ENCODE peak calls at places on chromosomes 5 and 9, in eight cellular contexts. O is CD8-positive, alpha-beta memory T cell; Y is adipocyte; Z is kidney; G is heart left ventricle; E is spleen; B is CD8-positive, alpha-beta T cell; D is uterus. V is an unnamed sample. For H3K9me3, the result is how much of the 10 kb centered on the place peaks cover.

GRCh38 chr9:129995409-129996160 is 47.4 kb downstream of the FNBP1 start:
- DNase-seq in D (no peak), Y (peak), G (no peak), E (no peak), Z (no peak), O (no peak), B (no peak), V (no peak)

GRCh38 chr5:159337291-159337974 is 7.1 kb upstream of the IL12B start:
- DNase-seq in B (peak), D (no peak), Z (no peak), E (no peak), G (no peak), O (no peak), Y (peak), V (no peak)

GRCh38 chr5:84372066-84372700 is 12.5 kb downstream of the EDIL3 start:
- DNase-seq in E (no peak), Z (no peak), D (no peak), G (no peak), Y (peak), B (no peak), O (no peak), V (no peak)

GRCh38 chr5:130995254-130995515 is 169.9 kb downstream of the HINT1 start:
- DNase-seq in D (no peak), G (no peak), E (no peak), O (no peak), B (no peak), Y (no peak), Z (no peak), V (no peak)

GRCh38 chr5:144068926-144069325 is 101.5 kb downstream of the YIPF5 start:
- DNase-seq in Z (no peak), E (no peak), B (no peak), G (no peak), D (no peak), O (no peak), Y (peak), V (no peak)

GRCh38 chr5:2695200-2695891 is 56.1 kb downstream of the IRX2 start:
- DNase-seq in B (no peak), Z (no peak), Y (no peak), O (no peak), D (no peak), E (no peak), G (no peak), V (no peak)

GRCh38 chr9:81078555-81078954 is 610.8 kb downstream of the TLE1 start:
- DNase-seq in Y (no peak), E (no peak), B (no peak), Z (no peak), G (no peak), O (no peak), D (no peak), V (no peak)

GRCh38 chr5:124755565-124755964 is 9.1 kb upstream of the ZNF608 start:
- DNase-seq in E (no peak), O (no peak), G (no peak), Z (no peak), Y (peak), D (no peak), B (no peak), V (no peak)

GRCh38 chr9:74770508-74771261 is 117.0 kb downstream of the TRPM6 start:
- DNase-seq in E (peak), Y (no peak), Z (no peak), B (peak), G (no peak), D (no peak), O (no peak), V (peak)

GRCh38 chr5:16260000-16260399 is 80.4 kb upstream of the MARCHF11 start:
- DNase-seq in G (no peak), E (no peak), Z (no peak), O (no peak), B (no peak), D (no peak), Y (no peak), V (no peak)

GRCh38 chr5:63125862-63126261 is 547.2 kb downstream of the LRRC70 start:
- DNase-seq in E (no peak), Y (peak), Z (no peak), G (no peak), D (no peak), O (no peak), B (no peak), V (no peak)

GRCh38 chr5:145854651-145855258 is 18.1 kb downstream of the GRXCR2 start:
- DNase-seq in B (no peak), E (no peak), D (no peak), G (no peak), O (no peak), Z (no peak), Y (peak), V (no peak)

GRCh38 chr5:159094745-159095144 is 5.0 kb downstream of the EBF1 start:
- DNase-seq in E (peak), O (no peak), Y (peak), B (peak), Z (peak), D (peak), G (peak), V (no peak)

GRCh38 chr5:96855041-96855872 is 21.0 kb upstream of the ERAP2 start:
- DNase-seq in Y (no peak), D (no peak), G (no peak), Z (no peak), B (no peak), O (no peak), E (no peak), V (no peak)

GRCh38 chr5:16975950-16976624 is 40.0 kb upstream of the MYO10 start:
- DNase-seq in G (no peak), O (no peak), Y (no peak), E (peak), D (no peak), B (no peak), Z (no peak), V (no peak)

GRCh38 chr5:161544350-161544765 is 2.2 kb downstream of the GABRB2 start:
- DNase-seq in G (no peak), Y (peak), E (no peak), Z (no peak), D (no peak), B (peak), O (no peak), V (no peak)

GRCh38 chr9:134707731-134708671 is 66.4 kb downstream of the COL5A1 start:
- DNase-seq in O (no peak), G (peak), E (no peak), Y (no peak), Z (peak), D (no peak), B (no peak), V (no peak)

GRCh38 chr5:116759860-116760644 is 185.4 kb upstream of the SEMA6A start:
- DNase-seq in B (no peak), Z (no peak), D (no peak), G (no peak), E (no peak), Y (no peak), O (no peak), V (no peak)

GRCh38 chr9:75918909-75919308 is 28.4 kb downstream of the PCSK5 start:
- DNase-seq in Z (no peak), D (no peak), G (no peak), B (no peak), E (no peak), Y (no peak), O (no peak), V (no peak)

GRCh38 chr5:99815-100214 is 7.8 kb downstream of the PLEKHG4B start:
- DNase-seq in O (no peak), G (no peak), E (no peak), B (no peak), Y (no peak), D (no peak), Z (no peak), V (no peak)

GRCh38 chr5:138714694-138715093 is 38.5 kb upstream of the CTNNA1 start:
- DNase-seq in E (no peak), Y (no peak), B (no peak), O (no peak), G (no peak), D (no peak), Z (no peak), V (no peak)

GRCh38 chr9:104069288-104069687 is 24.8 kb upstream of the SMC2 start:
- DNase-seq in G (no peak), D (no peak), Y (peak), B (no peak), E (no peak), Z (no peak), O (no peak), V (no peak)

GRCh38 chr5:100903036-100903887 is at the start of gene ST8SIA4:
- DNase-seq in Z (peak), O (peak), Y (peak), B (peak), E (peak), D (peak), G (peak), V (peak)

GRCh38 chr9:1972672-1973071 is 42.5 kb upstream of the SMARCA2 start:
- DNase-seq in B (no peak), G (no peak), Y (no peak), O (no peak), D (no peak), Z (no peak), E (no peak), V (no peak)

GRCh38 chr5:177105546-177106476 is 19.1 kb downstream of the FGFR4 start:
- DNase-seq in Y (no peak), Z (peak), O (no peak), G (no peak), E (no peak), D (no peak), B (no peak), V (no peak)

GRCh38 chr5:158434749-158435148 is 575.8 kb upstream of the CLINT1 start:
- DNase-seq in Z (no peak), E (no peak), Y (no peak), O (no peak), G (no peak), B (no peak), D (no peak), V (no peak)

GRCh38 chr5:171953860-171954701 is 52.4 kb downstream of the FBXW11 start:
- DNase-seq in Z (no peak), B (no peak), Y (peak), D (no peak), O (no peak), G (no peak), E (no peak), V (no peak)

GRCh38 chr5:76483433-76483832 is 80.3 kb downstream of the IQGAP2 start:
- DNase-seq in O (no peak), E (no peak), Z (no peak), B (no peak), G (no peak), Y (no peak), D (no peak), V (no peak)

GRCh38 chr5:8756498-8757084 is 789.3 kb downstream of the SEMA5A start:
- DNase-seq in D (no peak), Z (no peak), B (no peak), Y (peak), E (no peak), G (no peak), O (no peak), V (no peak)

GRCh38 chr5:66168226-66168625 is 24.1 kb downstream of the SREK1 start:
- DNase-seq in D (no peak), O (no peak), B (no peak), G (no peak), Y (no peak), E (no peak), Z (no peak), V (no peak)

GRCh38 chr9:29799227-29799626 is 2225.9 kb upstream of the C9orf72 start:
- DNase-seq in O (no peak), G (no peak), Y (no peak), B (no peak), E (no peak), Z (no peak), D (no peak), V (no peak)

GRCh38 chr9:21153688-21154608 is 12.3 kb upstream of the IFNW1 start:
- DNase-seq in O (no peak), E (no peak), D (no peak), Z (no peak), G (no peak), B (no peak), Y (peak), V (no peak)

GRCh38 chr5:19002111-19002510 is 985.9 kb downstream of the CDH18 start:
- DNase-seq in G (no peak), O (no peak), E (no peak), B (no peak), D (no peak), Z (no peak), Y (no peak), V (no peak)

GRCh38 chr5:95178046-95178651 is 106.7 kb downstream of the MCTP1 start:
- DNase-seq in Z (no peak), G (no peak), Y (peak), D (no peak), O (no peak), E (no peak), B (no peak), V (no peak)

GRCh38 chr9:98569070-98569469 is 139.7 kb downstream of the GABBR2 start:
- DNase-seq in B (no peak), D (no peak), O (no peak), Z (no peak), G (no peak), E (no peak), Y (no peak), V (no peak)

GRCh38 chr5:11791777-11792176 is 112.5 kb downstream of the CTNND2 start:
- DNase-seq in Z (no peak), O (no peak), E (no peak), D (no peak), G (no peak), Y (no peak), B (no peak), V (no peak)

GRCh38 chr5:1594336-1595106 is 70.8 kb upstream of the LPCAT1 start:
- DNase-seq in E (peak), O (peak), Y (no peak), Z (peak), D (peak), B (peak), G (peak), V (peak)

GRCh38 chr5:157497875-157498611 is 38.0 kb downstream of the NIPAL4 start:
- DNase-seq in Y (no peak), G (no peak), D (no peak), B (no peak), Z (no peak), E (no peak), O (no peak), V (no peak)

GRCh38 chr5:139481122-139481533 is 1.4 kb downstream of the STING1 start:
- DNase-seq in B (no peak), Y (no peak), O (no peak), E (peak), G (no peak), D (peak), Z (peak), V (no peak)

DNA sequence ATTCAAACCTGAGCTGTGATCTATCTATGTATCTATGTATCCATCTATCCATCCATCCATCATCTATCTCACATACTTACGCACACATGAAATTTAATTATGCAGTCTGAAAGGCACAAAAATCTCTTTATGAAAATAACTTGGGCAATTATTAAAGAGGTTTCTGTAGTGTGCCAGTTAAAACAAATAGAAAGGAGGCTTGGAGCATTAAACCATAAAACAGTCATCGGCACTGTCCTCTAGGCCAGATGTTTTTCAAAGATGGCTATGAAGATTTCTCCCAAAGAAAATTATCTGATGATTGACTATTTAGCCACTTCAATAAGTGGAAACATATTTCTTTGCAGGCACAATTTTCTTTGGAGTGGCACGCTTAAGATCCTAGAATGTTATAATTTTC is 392.5 kb upstream of the RPS23 start:
- DNase-seq in O (no peak), D (no peak), B (no peak), E (no peak), Y (no peak), Z (no peak), G (no peak), V (no peak)
- H3K9me3 ChIP-seq in O (under half), D (under half), B (under half), E (under half), Y (under half), Z (under half), G (under half), V (under half)

GRCh38 chr5:175743676-175744210 is 85.9 kb downstream of the HRH2 start:
- DNase-seq in D (no peak), B (no peak), Z (peak), E (no peak), Y (peak), G (no peak), O (no peak), V (no peak)

GRCh38 chr5:175739973-175740372 is 82.1 kb downstream of the HRH2 start:
- DNase-seq in B (no peak), G (no peak), Y (no peak), O (no peak), D (no peak), E (no peak), Z (no peak), V (no peak)

GRCh38 chr5:175741556-175741955 is 83.7 kb downstream of the HRH2 start:
- DNase-seq in E (no peak), Y (no peak), B (no peak), G (no peak), O (no peak), D (no peak), Z (no peak), V (no peak)

GRCh38 chr5:175745212-175745611 is 87.3 kb downstream of the HRH2 start:
- DNase-seq in D (no peak), Z (peak), O (no peak), E (no peak), Y (no peak), B (no peak), G (no peak), V (no peak)

DNA sequence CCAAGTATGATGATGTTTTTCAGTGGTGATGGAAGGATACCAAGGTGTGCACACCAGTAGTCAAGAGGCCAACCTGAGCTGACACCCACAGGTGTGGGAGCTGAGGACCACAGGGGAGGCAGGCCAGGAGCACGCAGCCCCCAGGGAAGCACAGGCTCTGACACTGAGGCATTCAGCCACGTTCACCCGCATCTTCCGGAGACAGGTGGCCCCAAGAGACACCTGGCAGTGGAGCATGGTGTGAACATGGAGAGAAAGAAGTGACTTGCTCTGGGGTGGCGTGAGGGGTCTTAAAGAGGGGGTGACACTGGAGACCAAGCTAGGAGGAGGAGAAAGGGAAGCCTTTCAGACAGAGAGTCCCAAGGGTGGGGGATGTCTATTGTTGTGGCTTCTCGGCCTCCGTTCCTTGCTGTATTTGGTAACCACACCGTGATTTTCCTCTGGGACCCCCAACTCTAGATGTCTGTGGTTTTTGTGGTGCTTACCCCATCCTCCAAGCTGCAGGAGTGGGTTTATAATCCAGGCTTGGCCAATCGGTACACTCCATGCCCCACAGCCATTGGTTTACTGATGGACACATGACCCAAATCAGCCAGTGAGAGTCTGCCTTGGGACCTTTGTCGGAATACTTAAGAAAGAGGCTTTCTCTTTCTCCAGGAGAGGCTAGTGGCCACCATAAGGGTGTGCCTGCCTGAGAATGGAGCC is 84.6 kb downstream of the HRH2 start:
- DNase-seq in Z (peak), Y (no peak), G (no peak), E (no peak), O (no peak), D (no peak), B (no peak), V (no peak)
- H3K9me3 ChIP-seq in Z (under half), Y (under half), G (under half), E (under half), O (under half), D (under half), B (under half), V (under half)

DNA sequence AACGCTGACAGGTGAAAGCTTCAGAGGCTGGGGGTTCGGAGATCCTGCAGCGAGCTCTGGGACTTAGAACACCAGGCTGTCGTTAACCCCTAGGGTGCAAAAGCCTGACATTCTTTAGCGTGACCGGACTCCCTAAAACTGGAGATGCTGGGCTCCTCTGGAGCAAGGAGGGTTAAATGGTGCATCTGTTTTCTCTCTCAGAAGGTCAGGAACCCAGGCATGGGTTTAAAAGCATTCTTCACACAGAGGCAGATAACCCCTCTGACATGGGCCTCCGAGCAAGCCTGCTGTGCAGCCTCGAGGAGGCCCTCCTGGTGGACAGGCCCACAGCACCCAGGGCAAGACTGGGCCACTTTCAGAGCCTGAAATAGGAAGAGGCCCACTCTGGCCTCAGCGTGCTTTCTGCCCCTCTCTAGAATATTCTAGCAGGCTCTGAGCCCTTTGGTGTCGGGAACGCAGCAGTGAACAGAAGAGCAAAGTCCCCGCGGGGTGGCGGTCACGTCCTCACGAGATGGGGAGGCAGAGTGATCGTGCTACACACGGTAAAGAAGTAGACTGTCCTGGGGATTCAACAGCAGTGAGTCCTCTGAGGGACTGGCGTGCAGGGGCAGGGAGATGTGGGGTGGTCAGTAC is 124.8 kb downstream of the COL23A1 start:
- DNase-seq in Y (no peak), Z (no peak), G (no peak), O (no peak), B (no peak), D (no peak), E (no peak), V (no peak)
- H3K9me3 ChIP-seq in Y (under half), Z (under half), G (under half), O (under half), B (under half), D (under half), E (under half), V (under half)

DNA sequence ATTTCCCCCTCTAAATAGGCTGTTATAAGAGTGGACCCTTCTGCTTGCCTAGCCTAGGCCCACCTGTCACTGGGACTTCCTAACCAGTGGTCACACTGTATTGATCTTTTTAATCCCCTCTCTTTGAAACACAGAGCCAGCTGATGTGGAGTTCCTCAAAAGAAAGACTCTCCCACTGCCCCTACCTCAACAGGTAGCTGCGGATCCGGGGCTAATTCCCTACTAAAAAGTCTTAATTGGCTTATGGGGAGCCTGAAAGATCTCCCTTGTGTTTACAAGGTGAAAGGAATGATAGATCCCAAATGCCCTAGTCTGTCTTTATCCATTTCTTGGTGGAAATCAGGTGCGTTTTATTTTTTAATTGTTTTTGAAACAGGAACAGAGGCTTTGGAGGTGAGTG is 2.0 kb downstream of the NEUROG1 start:
- DNase-seq in Z (no peak), G (no peak), O (no peak), Y (no peak), D (no peak), E (no peak), B (no peak), V (no peak)
- H3K9me3 ChIP-seq in Z (under half), G (under half), O (under half), Y (under half), D (under half), E (under half), B (under half), V (under half)

GRCh38 chr9:100370064-100370723 is 17.5 kb upstream of the TEX10 start:
- DNase-seq in Y (no peak), E (no peak), G (no peak), D (no peak), B (no peak), O (no peak), Z (no peak), V (no peak)
- H3K9me3 ChIP-seq in Y (under half), E (under half), G (under half), D (under half), B (under half), O (under half), Z (under half), V (under half)

GRCh38 chr9:102049586-102050246 is 311.3 kb upstream of the GRIN3A start:
- DNase-seq in E (no peak), O (no peak), G (no peak), D (no peak), B (no peak), Z (no peak), Y (no peak), V (no peak)

GRCh38 chr9:102044133-102044532 is 305.7 kb upstream of the GRIN3A start:
- DNase-seq in O (no peak), B (no peak), E (no peak), D (no peak), Y (no peak), Z (no peak), G (no peak), V (no peak)

GRCh38 chr9:102047549-102047948 is 309.1 kb upstream of the GRIN3A start:
- DNase-seq in E (no peak), B (no peak), O (no peak), G (no peak), Z (no peak), D (no peak), Y (no peak), V (no peak)
- H3K9me3 ChIP-seq in E (under half), B (under half), O (under half), G (under half), Z (under half), D (under half), Y (under half), V (under half)

V was measured in T-helper 17 cell.